ENCODE peak calls at places on chromosomes 13 and 19, in nine cellular contexts. K is hippocampal formation, V is mucosa of gallbladder, R is NCI-H524, G is pancreas, O is heart left ventricle, Y is nephron progenitor cell, N is fibroblast of pulmonary artery, L is RKO. X is an unnamed sample.

GRCh38 chr13:30030141-30030750 is 179.8 kb upstream of the UBL3 start:
- DNase-seq in K (no peak), V (no peak), R (no peak), G (no peak), O (no peak), Y (no peak), N (no peak), L (no peak), X (no peak)

GRCh38 chr19:35006342-35006998 is 6.3 kb downstream of the GRAMD1A start:
- DNase-seq in K (no peak), V (peak; percentile 74), R (no peak), G (peak; percentile 87), O (no peak), Y (no peak), N (peak; percentile 89), L (no peak), X (no peak)

GRCh38 chr19:38703509-38703908 is 40.8 kb downstream of the CAPN12 start:
- DNase-seq in K (no peak), V (no peak), R (no peak), G (no peak), O (no peak), Y (no peak), N (no peak), L (no peak), X (no peak)

GRCh38 chr19:41328157-41328817 is 18.3 kb downstream of the CCDC97 start:
- DNase-seq in K (no peak), V (no peak), R (no peak), G (no peak), O (no peak), Y (no peak), N (no peak), L (no peak), X (no peak)

GRCh38 chr13:73417012-73417615 is 358.3 kb downstream of the KLF5 start:
- DNase-seq in K (no peak), V (no peak), R (no peak), G (peak; percentile 15), O (no peak), Y (no peak), N (no peak), L (peak; percentile 37), X (peak; percentile 36)

GRCh38 chr19:18741566-18742121 is 49.5 kb downstream of the COMP start:
- DNase-seq in K (no peak), V (peak; percentile 84), R (no peak), G (peak; percentile 83), O (no peak), Y (no peak), N (peak; percentile 13), L (no peak), X (peak; percentile 31)

GRCh38 chr19:43820861-43821215 is 6.3 kb upstream of the ZNF283 start:
- DNase-seq in K (no peak), V (no peak), R (no peak), G (no peak), O (no peak), Y (no peak), N (no peak), L (no peak), X (no peak)

GRCh38 chr13:77779461-77780272 is 82.2 kb downstream of the SLAIN1 start:
- DNase-seq in K (no peak), V (peak; percentile 53), R (peak; percentile 9), G (no peak), O (no peak), Y (peak; percentile 10), N (peak; percentile 91), L (peak; percentile 73), X (peak; percentile 71)

GRCh38 chr13:75762967-75763366 is 126.8 kb downstream of the LMO7 start:
- DNase-seq in K (no peak), V (no peak), R (no peak), G (no peak), O (no peak), Y (no peak), N (no peak), L (no peak), X (no peak)

GRCh38 chr19:54164369-54165068 is 5.0 kb upstream of the LENG1 start:
- DNase-seq in K (peak; percentile 18), V (peak; percentile 83), R (no peak), G (no peak), O (peak; percentile 91), Y (peak; percentile 65), N (peak; percentile 40), L (no peak), X (peak; percentile 62)

GRCh38 chr19:1133471-1133929 is 29.7 kb downstream of the GPX4 start:
- DNase-seq in K (no peak), V (peak; percentile 50), R (no peak), G (no peak), O (no peak), Y (no peak), N (no peak), L (peak; percentile 40), X (no peak)

GRCh38 chr13:105925496-105925895 is 610.0 kb downstream of the EFNB2 start:
- DNase-seq in K (no peak), V (no peak), R (peak; percentile 52), G (no peak), O (no peak), Y (no peak), N (peak; percentile 86), L (peak; percentile 12), X (no peak)

GRCh38 chr19:34265221-34265650 is 10.9 kb downstream of the GARRE1 start:
- DNase-seq in K (no peak), V (no peak), R (no peak), G (no peak), O (no peak), Y (no peak), N (no peak), L (no peak), X (no peak)

GRCh38 chr13:99218969-99219368 is 18.3 kb downstream of the UBAC2 start:
- DNase-seq in K (no peak), V (no peak), R (no peak), G (no peak), O (no peak), Y (no peak), N (no peak), L (no peak), X (no peak)

GRCh38 chr13:22126433-22127021 is 455.7 kb downstream of the FGF9 start:
- DNase-seq in K (no peak), V (no peak), R (no peak), G (no peak), O (no peak), Y (no peak), N (no peak), L (no peak), X (no peak)

GRCh38 chr13:86870388-86870966 is 800.7 kb upstream of the SLITRK5 start:
- DNase-seq in K (no peak), V (no peak), R (no peak), G (no peak), O (no peak), Y (no peak), N (peak; percentile 24), L (peak; percentile 47), X (peak; percentile 10)

GRCh38 chr19:12778020-12778904 is 2.9 kb upstream of the HOOK2 start:
- DNase-seq in K (peak; percentile 55), V (peak; percentile 57), R (peak; percentile 87), G (peak; percentile 91), O (peak; percentile 90), Y (peak; percentile 54), N (peak; percentile 90), L (no peak), X (no peak)

GRCh38 chr19:46766569-46767317 is 20.5 kb upstream of the STRN4 start:
- DNase-seq in K (no peak), V (no peak), R (no peak), G (no peak), O (peak; percentile 70), Y (peak; percentile 53), N (no peak), L (no peak), X (peak; percentile 61)

GRCh38 chr13:111589321-111589720 is 268.9 kb downstream of the TEX29 start:
- DNase-seq in K (no peak), V (no peak), R (no peak), G (no peak), O (no peak), Y (no peak), N (no peak), L (no peak), X (no peak)

GRCh38 chr13:101736551-101736950 is 284.1 kb downstream of the ITGBL1 start:
- DNase-seq in K (no peak), V (no peak), R (no peak), G (no peak), O (no peak), Y (no peak), N (no peak), L (no peak), X (no peak)

GRCh38 chr19:43731854-43732253 is 16.0 kb downstream of the IRGC start:
- DNase-seq in K (no peak), V (no peak), R (no peak), G (no peak), O (no peak), Y (no peak), N (no peak), L (no peak), X (no peak)

GRCh38 chr13:51286135-51287002 is 53.1 kb upstream of the SERPINE3 start:
- DNase-seq in K (peak; percentile 79), V (peak; percentile 81), R (peak; percentile 23), G (peak; percentile 66), O (peak; percentile 86), Y (peak; percentile 85), N (peak; percentile 75), L (peak; percentile 64), X (peak; percentile 24)